ENCODE peak calls at places on chromosomes 3 and 15, in nine cellular contexts. M is heart left ventricle, A is prostate gland, S is adrenal gland, D is Peyer's patch, Z is uterus, W is body of pancreas, H is HCT116, K is vagina. C is an unnamed sample.
A peak's percentile ranks its signal among the peaks of the same experiment; 100 is the strongest.

GRCh38 chr3:156761007-156761406 is 65.1 kb upstream of the LEKR1 start:
- DNase-seq in M (no peak), A (no peak), S (no peak), D (no peak), Z (no peak), W (no peak), H (no peak), K (no peak), C (no peak)

GRCh38 chr3:190003730-190004129 is 117.0 kb downstream of the P3H2 start:
- DNase-seq in M (no peak), A (no peak), S (peak; percentile 73), D (no peak), Z (no peak), W (peak; percentile 6), H (peak; percentile 22), K (no peak), C (no peak)

GRCh38 chr3:69511361-69511760 is 125.5 kb upstream of the FRMD4B start:
- DNase-seq in M (no peak), A (no peak), S (no peak), D (no peak), Z (no peak), W (no peak), H (no peak), K (no peak), C (no peak)

GRCh38 chr15:80689716-80690115 is 5.4 kb upstream of the ABHD17C start:
- DNase-seq in M (no peak), A (no peak), S (no peak), D (no peak), Z (no peak), W (no peak), H (no peak), K (no peak), C (no peak)

GRCh38 chr15:96322401-96323249 is 7.9 kb upstream of the NR2F2 start:
- DNase-seq in M (peak; percentile 29), A (no peak), S (no peak), D (no peak), Z (peak; percentile 81), W (no peak), H (no peak), K (no peak), C (no peak)

GRCh38 chr15:62758126-62758951 is 284.2 kb upstream of the TPM1 start:
- DNase-seq in M (no peak), A (no peak), S (no peak), D (no peak), Z (peak; percentile 51), W (peak; percentile 72), H (no peak), K (no peak), C (no peak)

GRCh38 chr15:101664303-101664913 is 12.2 kb upstream of the TM2D3 start:
- DNase-seq in M (no peak), A (no peak), S (no peak), D (no peak), Z (no peak), W (no peak), H (no peak), K (no peak), C (no peak)

GRCh38 chr15:45705510-45706473 is 71.0 kb downstream of the SQOR start:
- DNase-seq in M (peak; percentile 74), A (peak; percentile 82), S (peak; percentile 92), D (peak; percentile 88), Z (peak; percentile 74), W (peak; percentile 82), H (peak; percentile 71), K (no peak), C (peak; percentile 86)

GRCh38 chr3:117019082-117019713 is 309.6 kb downstream of the TUSC7 start:
- DNase-seq in M (peak; percentile 35), A (peak; percentile 52), S (peak; percentile 90), D (peak; percentile 84), Z (peak; percentile 48), W (peak; percentile 74), H (no peak), K (no peak), C (no peak)

GRCh38 chr3:169410430-169410829 is 253.1 kb downstream of the MECOM start:
- DNase-seq in M (no peak), A (no peak), S (no peak), D (no peak), Z (no peak), W (no peak), H (no peak), K (no peak), C (no peak)

GRCh38 chr3:55795736-55796135 is 308.6 kb upstream of the WNT5A start:
- DNase-seq in M (no peak), A (no peak), S (no peak), D (no peak), Z (no peak), W (no peak), H (no peak), K (no peak), C (no peak)

GRCh38 chr3:64848127-64848526 is 160.3 kb upstream of the ADAMTS9 start:
- DNase-seq in M (no peak), A (no peak), S (no peak), D (no peak), Z (no peak), W (no peak), H (no peak), K (no peak), C (no peak)

GRCh38 chr3:134007819-134008218 is 21.9 kb downstream of the SLCO2A1 start:
- DNase-seq in M (no peak), A (no peak), S (no peak), D (no peak), Z (no peak), W (no peak), H (no peak), K (no peak), C (no peak)

GRCh38 chr3:59065240-59065639 is 15.4 kb upstream of the CFAP20DC start:
- DNase-seq in M (no peak), A (no peak), S (no peak), D (no peak), Z (no peak), W (no peak), H (no peak), K (no peak), C (no peak)

GRCh38 chr3:59064276-59064675 is 14.5 kb upstream of the CFAP20DC start:
- DNase-seq in M (no peak), A (no peak), S (no peak), D (no peak), Z (no peak), W (no peak), H (peak; percentile 13), K (no peak), C (no peak)

GRCh38 chr3:59069838-59070237 is 20.0 kb upstream of the CFAP20DC start:
- DNase-seq in M (no peak), A (no peak), S (no peak), D (no peak), Z (no peak), W (no peak), H (no peak), K (no peak), C (no peak)

DNA sequence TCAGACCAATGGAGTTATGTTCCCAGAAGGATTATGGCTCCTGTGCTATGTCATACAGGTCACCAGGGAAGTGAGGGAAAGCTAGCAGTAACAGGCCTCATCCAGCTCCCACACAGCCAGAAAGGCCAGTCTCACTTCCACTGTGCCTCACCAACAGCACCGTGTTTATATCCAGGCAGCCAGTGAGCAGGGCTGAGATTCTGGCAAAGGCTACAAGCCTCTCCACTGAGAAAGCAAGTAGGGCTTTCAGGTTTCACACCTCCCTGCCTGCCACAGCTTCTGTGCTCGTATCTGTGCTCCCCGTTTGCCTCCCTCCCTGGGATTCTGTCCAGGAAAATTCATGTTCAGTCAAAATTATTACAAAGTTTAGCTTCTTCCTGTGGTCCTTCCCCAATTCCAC is 14.9 kb upstream of the CFAP20DC start:
- DNase-seq in M (no peak), A (no peak), S (no peak), D (no peak), Z (no peak), W (no peak), H (no peak), K (no peak), C (no peak)
- H3K36me3 ChIP-seq in M (no peaks in the 10 kb centered on the region), A (no peaks in the 10 kb centered on the region), S (no peaks in the 10 kb centered on the region), D (no peaks in the 10 kb centered on the region), Z (no peaks in the 10 kb centered on the region), W (no peaks in the 10 kb centered on the region), H (no peaks in the 10 kb centered on the region), K (no peaks in the 10 kb centered on the region), C (no peaks in the 10 kb centered on the region)

GRCh38 chr3:25376346-25376745 is 51.7 kb upstream of the RARB start:
- DNase-seq in M (no peak), A (no peak), S (no peak), D (no peak), Z (no peak), W (no peak), H (no peak), K (no peak), C (no peak)
- TF ChIP-seq POLR2A in M (no peak), A (no peak), S (no peak), D (no peak), Z (no peak), W (no peak), H (no peak), K (no peak), C (no peak)

DNA sequence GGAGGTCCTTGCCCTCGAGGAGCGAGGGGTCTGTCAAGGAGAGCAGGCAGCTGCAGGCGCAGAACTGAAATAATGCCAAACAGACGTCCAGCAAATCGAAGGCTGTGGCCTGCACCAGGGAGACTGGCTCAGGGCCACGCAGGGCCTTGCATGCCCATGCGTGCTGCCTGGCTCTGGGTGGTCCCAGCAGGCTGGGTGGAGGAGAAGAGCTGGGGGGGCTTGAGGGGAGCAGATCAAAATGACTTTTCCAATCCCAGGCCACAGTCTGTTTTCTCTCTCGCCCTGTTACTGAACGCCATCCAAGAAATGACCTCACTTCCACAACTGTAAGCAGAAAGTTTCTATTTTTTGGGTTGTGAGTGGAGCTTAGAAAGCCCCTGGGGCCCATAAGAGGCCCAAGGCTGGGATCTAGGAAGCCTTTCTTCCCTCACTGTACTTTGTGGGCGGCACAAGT is 96.9 kb upstream of the RPL32 start:
- DNase-seq in M (peak; percentile 74), A (no peak), S (no peak), D (no peak), Z (peak; percentile 61), W (no peak), H (no peak), K (no peak), C (no peak)
- H3K36me3 ChIP-seq in M (peaks cover 58% of the 10 kb centered on the region), A (peaks cover 11% of the 10 kb centered on the region), S (peaks cover 57% of the 10 kb centered on the region), D (peaks cover 27% of the 10 kb centered on the region), Z (no peaks in the 10 kb centered on the region), W (peaks cover 4% of the 10 kb centered on the region), H (no peaks in the 10 kb centered on the region), K (no peaks in the 10 kb centered on the region), C (peaks cover 88% of the 10 kb centered on the region)

GRCh38 chr3:16514799-16515353 is 1.4 kb upstream of the RFTN1 start:
- DNase-seq in M (no peak), A (no peak), S (no peak), D (no peak), Z (no peak), W (no peak), H (no peak), K (no peak), C (no peak)

GRCh38 chr3:16514021-16514700 is 662 bp upstream of the RFTN1 start:
- DNase-seq in M (no peak), A (no peak), S (no peak), D (no peak), Z (no peak), W (no peak), H (no peak), K (no peak), C (no peak)

GRCh38 chr3:16512435-16513140 is 911 bp downstream of the RFTN1 start:
- DNase-seq in M (peak; percentile 52), A (no peak), S (peak; percentile 75), D (peak; percentile 80), Z (peak; percentile 42), W (peak; percentile 20), H (no peak), K (no peak), C (peak; percentile 91)

GRCh38 chr3:16511561-16512434 is 1.7 kb downstream of the RFTN1 start:
- DNase-seq in M (peak; percentile 64), A (no peak), S (peak; percentile 84), D (peak; percentile 91), Z (peak; percentile 63), W (peak; percentile 61), H (no peak), K (no peak), C (peak; percentile 87)

GRCh38 chr3:16513141-16514020 is at the start of gene RFTN1:
- DNase-seq in M (peak; percentile 70), A (no peak), S (no peak), D (peak; percentile 80), Z (peak; percentile 57), W (peak; percentile 29), H (no peak), K (no peak), C (peak; percentile 92)
- TF ChIP-seq POLR2A in M (peak; percentile 22), A (no peak), S (no peak), D (no peak), Z (peak; percentile 33), W (no peak), H (no peak), K (no peak), C (no peak)

C was measured in spleen.